ENCODE peak calls at places on chromosomes 4 and X, in seven cellular contexts. H is tibial nerve; J is CD8-positive, alpha-beta T cell; S is fibroblast of the aortic adventitia; X is PC-3; A is lower lobe of right lung; K is keratinocyte. Y is an unnamed sample.

GRCh38 chr4:37568494-37568893 is 117.7 kb downstream of the RELL1 start:
- DNase-seq in J (no peak), X (no peak), S (no peak), K (no peak), H (no peak), A (no peak), Y (no peak)

GRCh38 chr4:52251864-52252263 is 200.8 kb downstream of the SPATA18 start:
- DNase-seq in H (no peak), A (no peak), J (no peak), K (no peak), X (no peak), S (no peak), Y (no peak)

GRCh38 chr4:25993564-25994185 is 79.7 kb downstream of the SMIM20 start:
- DNase-seq in K (no peak), H (no peak), X (peak; percentile 13), A (no peak), S (peak; percentile 29), J (no peak), Y (no peak)

GRCh38 chr4:87848622-87849351 is 16.0 kb downstream of the MEPE start:
- DNase-seq in H (peak; percentile 25), K (no peak), X (peak; percentile 55), S (peak; percentile 83), A (peak; percentile 48), J (peak; percentile 16), Y (peak; percentile 80)

GRCh38 chr4:85940131-85940530 is 419.7 kb downstream of the MAPK10 start:
- DNase-seq in J (no peak), S (no peak), K (no peak), A (no peak), X (no peak), H (no peak), Y (no peak)

GRCh38 chr4:38949416-38950051 is 81.9 kb downstream of the FAM114A1 start:
- DNase-seq in H (no peak), K (no peak), X (peak; percentile 48), S (peak; percentile 26), A (no peak), J (peak; percentile 29), Y (no peak)

GRCh38 chr4:1344696-1345095 is 2.3 kb upstream of the UVSSA start:
- DNase-seq in H (no peak), S (no peak), J (no peak), K (no peak), X (peak; percentile 77), A (peak; percentile 53), Y (no peak)

GRCh38 chr4:111154924-111155323 is 532.0 kb upstream of the PITX2 start:
- DNase-seq in X (no peak), S (no peak), A (no peak), H (no peak), K (no peak), J (no peak), Y (no peak)

GRCh38 chr4:8345946-8346814 is 76.6 kb downstream of the HTRA3 start:
- DNase-seq in K (no peak), A (no peak), S (no peak), H (no peak), X (no peak), J (no peak), Y (no peak)

GRCh38 chrX:81174286-81174685 is 27.4 kb downstream of the HMGN5 start:
- DNase-seq in X (peak; percentile 71), K (no peak), H (no peak), J (no peak), S (peak; percentile 51), A (no peak), Y (no peak)

GRCh38 chrX:150348365-150348764 is 14.8 kb upstream of the MAMLD1 start:
- DNase-seq in X (peak; percentile 51), A (no peak), S (no peak), H (no peak), J (no peak), K (no peak), Y (no peak)

GRCh38 chr4:39883645-39884044 is 94.1 kb downstream of the PDS5A start:
- DNase-seq in A (no peak), S (no peak), X (no peak), K (no peak), J (no peak), H (no peak), Y (no peak)

GRCh38 chr4:174198396-174199179 is 84.9 kb downstream of the FBXO8 start:
- DNase-seq in K (no peak), H (no peak), X (peak; percentile 83), S (peak; percentile 98), J (no peak), A (no peak), Y (peak; percentile 92)

GRCh38 chr4:139208404-139208945 is 31.5 kb upstream of the ELF2 start:
- DNase-seq in K (no peak), X (no peak), A (no peak), S (peak; percentile 63), H (no peak), J (no peak), Y (peak; percentile 92)

GRCh38 chrX:18617351-18617750 is 54.6 kb downstream of the RS1 start:
- DNase-seq in S (peak; percentile 51), J (no peak), H (no peak), A (no peak), K (peak; percentile 35), X (peak; percentile 89), Y (peak; percentile 67)

GRCh38 chrX:123215397-123216089 is 31.5 kb downstream of the GRIA3 start:
- DNase-seq in J (no peak), A (no peak), S (no peak), K (no peak), X (no peak), H (no peak), Y (peak; percentile 7)

GRCh38 chr4:91997045-91997444 is 306.7 kb upstream of the GRID2 start:
- DNase-seq in X (no peak), S (no peak), A (no peak), H (no peak), K (no peak), J (no peak), Y (no peak)

GRCh38 chrX:51144828-51145442 is 187.7 kb upstream of the NUDT10 start:
- DNase-seq in J (peak; percentile 12), A (no peak), H (no peak), K (no peak), S (peak; percentile 36), X (peak; percentile 48), Y (peak; percentile 0)

GRCh38 chr4:189081831-189082230 is 858.8 kb upstream of the FRG1 start:
- DNase-seq in K (no peak), S (no peak), A (no peak), J (no peak), H (no peak), X (peak; percentile 43), Y (peak; percentile 36)

DNA sequence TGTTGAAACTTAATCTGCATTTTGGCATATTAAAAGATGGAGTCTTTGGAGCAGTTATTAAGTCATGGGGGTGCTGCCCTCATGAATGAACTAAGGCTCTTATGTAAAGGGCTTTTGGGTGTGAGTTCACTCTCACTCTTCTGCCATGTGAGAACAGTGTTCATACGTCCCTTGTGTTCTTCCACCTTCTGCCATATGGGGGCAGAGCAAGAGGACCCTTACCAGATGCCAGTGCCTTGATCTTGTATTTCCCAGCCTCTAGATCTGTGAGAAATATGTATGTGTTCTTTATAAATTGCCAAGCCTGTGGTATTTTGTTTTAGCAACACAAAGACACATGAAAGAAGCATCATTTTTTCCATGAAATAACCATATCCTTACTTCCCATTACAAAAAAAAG is 213.9 kb downstream of the SPOCK3 start:
- DNase-seq in S (peak; percentile 8), K (no peak), H (no peak), A (no peak), J (no peak), X (peak; percentile 13), Y (no peak)
- TF ChIP-seq CTCF in S (peak; percentile 33), K (peak; percentile 18), H (no peak), A (no peak), J (no peak), X (peak; percentile 51), Y (no peak)

GRCh38 chrX:153689654-153690465 is 2.1 kb downstream of the SLC6A8 start:
- DNase-seq in K (no peak), H (no peak), S (no peak), J (no peak), X (peak; percentile 52), A (no peak), Y (no peak)

GRCh38 chrX:153688534-153688899 is 791 bp downstream of the SLC6A8 start:
- DNase-seq in A (no peak), J (no peak), H (no peak), S (no peak), X (no peak), K (no peak), Y (no peak)

GRCh38 chrX:153687121-153688039 is at the start of gene SLC6A8:
- DNase-seq in H (peak; percentile 55), X (peak; percentile 61), J (peak; percentile 18), A (peak; percentile 65), S (peak; percentile 52), K (no peak), Y (peak; percentile 50)

GRCh38 chrX:153688900-153689590 is 1.3 kb downstream of the SLC6A8 start:
- DNase-seq in X (peak; percentile 46), H (no peak), J (no peak), S (peak; percentile 21), A (no peak), K (no peak), Y (peak; percentile 33)

DNA sequence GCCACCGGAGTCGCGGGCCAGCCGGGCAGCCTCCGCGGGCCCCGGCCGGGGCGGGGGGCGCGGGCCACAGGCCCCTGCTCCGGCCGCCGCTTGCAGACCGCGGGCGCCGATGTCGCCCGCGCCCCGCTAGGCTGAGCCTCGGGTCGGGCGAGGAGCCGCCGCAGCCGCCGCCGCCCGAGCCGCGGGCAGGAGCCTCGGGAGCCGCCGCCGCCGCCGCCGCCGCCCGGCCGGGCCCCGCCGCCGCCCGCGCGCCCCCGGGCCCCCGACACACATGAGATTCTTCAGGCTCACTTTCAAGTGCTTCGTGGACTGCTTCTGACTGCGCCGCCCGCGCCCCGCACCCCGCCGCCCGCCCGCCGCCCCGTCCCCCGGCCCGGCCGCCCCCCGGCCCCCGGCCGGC is 345 bp downstream of the SLC6A8 start:
- DNase-seq in J (no peak), X (no peak), S (no peak), A (no peak), K (no peak), H (no peak), Y (no peak)
- H3K4me3 ChIP-seq in J (no peak overlapping the region), X (no peak overlapping the region), S (no peak overlapping the region), A (no peak overlapping the region), K (no peak overlapping the region), H (no peak overlapping the region), Y (no peak overlapping the region)

DNA sequence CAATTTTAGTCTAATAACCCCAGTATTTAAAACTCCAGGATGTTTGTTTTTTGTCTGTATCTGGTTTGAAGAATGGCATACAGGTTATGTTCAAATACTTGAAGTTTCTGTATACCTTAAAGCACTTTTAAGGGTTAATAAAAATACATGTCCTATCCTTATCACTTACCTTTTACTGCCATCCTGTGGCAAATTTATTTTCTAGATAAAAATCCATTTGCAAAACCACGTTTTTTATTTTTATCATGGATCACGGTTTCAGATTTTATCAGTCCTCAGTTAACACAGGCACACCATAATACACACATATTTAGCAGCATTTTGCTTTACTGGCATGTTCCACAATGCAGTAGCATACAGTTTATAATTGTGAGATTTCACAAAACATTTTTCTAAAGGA is 113.3 kb upstream of the H2AZ1 start:
- DNase-seq in J (no peak), K (no peak), S (no peak), H (no peak), A (no peak), X (peak; percentile 41), Y (no peak)
- TF ChIP-seq CTCF in J (no peak), K (peak; percentile 20), S (no peak), H (no peak), A (no peak), X (peak; percentile 59), Y (no peak)

DNA sequence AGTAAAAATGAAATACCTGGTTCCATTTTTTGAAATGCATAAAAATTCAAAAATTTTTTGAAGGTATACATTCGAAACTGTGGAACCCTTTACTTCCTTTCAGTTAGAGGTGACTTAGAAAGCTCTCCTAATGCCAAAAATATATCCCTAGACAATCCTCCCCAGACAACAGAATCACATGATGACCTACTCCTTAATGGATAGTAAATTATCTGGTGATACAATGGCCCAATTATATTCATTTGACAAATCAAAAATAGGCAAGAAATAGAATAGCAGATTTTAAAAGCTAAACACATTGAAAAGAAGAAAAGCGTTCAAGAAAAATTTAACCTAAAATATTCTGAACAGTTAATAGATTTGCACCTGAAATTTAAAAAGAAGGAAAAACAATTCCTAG is 3.5 kb upstream of the UGT2A2 start:
- DNase-seq in K (no peak), X (no peak), J (no peak), S (no peak), A (no peak), H (no peak), Y (no peak)
- H3K4me3 ChIP-seq in K (no peak overlapping the region), X (no peak overlapping the region), J (no peak overlapping the region), S (no peak overlapping the region), A (no peak overlapping the region), H (no peak overlapping the region), Y (no peak overlapping the region)